ENCODE peak calls at places on chromosomes 6 and 20, in five cellular contexts. E, H, M, O and R are unnamed samples.

GRCh38 chr6:54846243-54846856 is at the start of gene FAM83B:
- DNase-seq in E (peak; percentile 73), H (peak; percentile 56), M (peak; percentile 70), O (no peak), R (peak; percentile 82)

GRCh38 chr6:80988892-80989291 is 763.6 kb downstream of the TENT5A start:
- DNase-seq in E (no peak), H (no peak), M (no peak), O (no peak), R (no peak)

GRCh38 chr20:2822073-2822472 is 5.9 kb downstream of the TMEM239 start:
- DNase-seq in E (peak; percentile 37), H (no peak), M (no peak), O (peak; percentile 61), R (no peak)

GRCh38 chr20:57698191-57698866 is 11.5 kb downstream of the PMEPA1 start:
- DNase-seq in E (no peak), H (no peak), M (peak; percentile 92), O (no peak), R (peak; percentile 94)

GRCh38 chr6:27872634-27873028 is 39.6 kb downstream of the OR2B2 start:
- DNase-seq in E (no peak), H (no peak), M (no peak), O (no peak), R (no peak)

GRCh38 chr6:67766061-67766460 is 869.0 kb upstream of the ADGRB3 start:
- DNase-seq in E (no peak), H (no peak), M (no peak), O (no peak), R (no peak)

GRCh38 chr6:113539202-113539601 is 317.9 kb upstream of the MARCKS start:
- DNase-seq in E (no peak), H (no peak), M (no peak), O (no peak), R (no peak)

GRCh38 chr6:53984163-53984562 is 127.1 kb upstream of the MLIP start:
- DNase-seq in E (no peak), H (no peak), M (peak; percentile 51), O (no peak), R (peak; percentile 56)

GRCh38 chr20:25059866-25060465 is 2.0 kb upstream of the ACSS1 start:
- DNase-seq in E (no peak), H (no peak), M (no peak), O (no peak), R (no peak)

GRCh38 chr20:59940956-59941294 is 736 bp downstream of the FAM217B start:
- DNase-seq in E (no peak), H (no peak), M (no peak), O (no peak), R (no peak)

GRCh38 chr20:17637985-17638640 is 43.9 kb downstream of the RRBP1 start:
- DNase-seq in E (no peak), H (no peak), M (no peak), O (no peak), R (no peak)

GRCh38 chr20:49230021-49230420 is 10.8 kb downstream of the DDX27 start:
- DNase-seq in E (no peak), H (no peak), M (no peak), O (no peak), R (no peak)

GRCh38 chr6:123316733-123317323 is 319.9 kb downstream of the TRDN start:
- DNase-seq in E (no peak), H (no peak), M (no peak), O (peak; percentile 14), R (no peak)

GRCh38 chr6:166499350-166500163 is 86.9 kb downstream of the RAMACL start:
- DNase-seq in E (no peak), H (no peak), M (no peak), O (no peak), R (no peak)

GRCh38 chr20:24254480-24254879 is 214.9 kb upstream of the SYNDIG1 start:
- DNase-seq in E (no peak), H (no peak), M (no peak), O (no peak), R (no peak)

GRCh38 chr6:154721460-154721859 is 11.8 kb upstream of the SCAF8 start:
- DNase-seq in E (no peak), H (no peak), M (peak; percentile 59), O (no peak), R (peak; percentile 9)

GRCh38 chr20:17822039-17822438 is 122.3 kb downstream of the BANF2 start:
- DNase-seq in E (no peak), H (no peak), M (peak; percentile 12), O (peak; percentile 54), R (peak; percentile 6)

GRCh38 chr20:51331466-51331865 is 211.1 kb downstream of the NFATC2 start:
- DNase-seq in E (no peak), H (no peak), M (no peak), O (no peak), R (no peak)

GRCh38 chr6:144066745-144067484 is 28.5 kb downstream of the SF3B5 start:
- DNase-seq in E (no peak), H (no peak), M (no peak), O (peak; percentile 41), R (no peak)

GRCh38 chr20:21513181-21513663 is 642 bp downstream of the NKX2-2 start:
- DNase-seq in E (peak; percentile 68), H (no peak), M (no peak), O (no peak), R (no peak)

GRCh38 chr6:19333936-19334335 is 503.2 kb upstream of the ID4 start:
- DNase-seq in E (no peak), H (no peak), M (no peak), O (no peak), R (peak; percentile 10)

GRCh38 chr6:25054469-25054868 is 118.7 kb upstream of the RIPOR2 start:
- DNase-seq in E (no peak), H (no peak), M (no peak), O (no peak), R (no peak)

GRCh38 chr6:141088171-141088570 is 1044.6 kb upstream of the GJE1 start:
- DNase-seq in E (no peak), H (no peak), M (no peak), O (no peak), R (no peak)

GRCh38 chr20:31666258-31667042 is 28.7 kb downstream of the COX4I2 start:
- DNase-seq in E (no peak), H (no peak), M (no peak), O (no peak), R (no peak)

GRCh38 chr6:53846250-53846649 is 51.4 kb downstream of the LRRC1 start:
- DNase-seq in E (no peak), H (no peak), M (no peak), O (no peak), R (no peak)

GRCh38 chr20:47490795-47491194 is 10.9 kb upstream of the NCOA3 start:
- DNase-seq in E (no peak), H (no peak), M (no peak), O (no peak), R (no peak)

GRCh38 chr6:3849681-3850450 is 693 bp downstream of the FAM50B start:
- DNase-seq in E (no peak), H (no peak), M (peak; percentile 12), O (no peak), R (no peak)

GRCh38 chr6:137589067-137589848 is 95.1 kb upstream of the OLIG3 start:
- DNase-seq in E (no peak), H (no peak), M (peak; percentile 50), O (peak; percentile 94), R (peak; percentile 27)

GRCh38 chr20:23419995-23420901 is 1.0 kb downstream of the NAPB start:
- DNase-seq in E (no peak), H (peak; percentile 46), M (peak; percentile 45), O (peak; percentile 53), R (peak; percentile 6)

GRCh38 chr6:148874698-148875293 is 128.0 kb downstream of the UST start:
- DNase-seq in E (no peak), H (no peak), M (no peak), O (no peak), R (no peak)

GRCh38 chr6:91337967-91338366 is 751.1 kb upstream of the MAP3K7 start:
- DNase-seq in E (no peak), H (no peak), M (no peak), O (no peak), R (no peak)
- TF ChIP-seq CTCF in E (peak; percentile 71), H (peak; percentile 37), M (peak; percentile 55), O (no peak), R (no peak)

DNA sequence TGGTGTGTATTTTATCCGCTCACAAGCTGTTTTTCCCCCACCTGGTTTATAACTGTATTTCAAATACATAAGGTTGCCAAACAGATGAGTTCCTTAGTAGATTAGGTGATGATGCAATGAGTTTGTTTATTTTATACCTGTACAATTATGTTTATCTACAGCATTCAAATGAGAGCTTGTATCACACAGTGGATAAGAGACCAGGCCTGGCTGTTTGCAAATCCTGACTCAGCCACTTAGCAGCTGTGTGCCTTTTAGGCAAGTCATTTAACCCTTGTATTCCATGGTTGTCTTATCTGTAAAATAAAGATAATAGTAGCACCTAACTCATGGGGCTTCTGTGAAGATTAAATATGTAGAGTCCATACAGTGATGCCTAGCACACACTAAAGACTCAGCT is 143.7 kb downstream of the MOXD1 start:
- DNase-seq in E (no peak), H (no peak), M (no peak), O (no peak), R (no peak)
- TF ChIP-seq CTCF in E (no peak), H (no peak), M (no peak), O (no peak), R (no peak)

GRCh38 chr20:12358006-12358654 is 440.4 kb downstream of the BTBD3 start:
- DNase-seq in E (no peak), H (no peak), M (no peak), O (peak; percentile 7), R (no peak)
- TF ChIP-seq CTCF in E (peak; percentile 48), H (peak; percentile 19), M (no peak), O (peak; percentile 40), R (no peak)

DNA sequence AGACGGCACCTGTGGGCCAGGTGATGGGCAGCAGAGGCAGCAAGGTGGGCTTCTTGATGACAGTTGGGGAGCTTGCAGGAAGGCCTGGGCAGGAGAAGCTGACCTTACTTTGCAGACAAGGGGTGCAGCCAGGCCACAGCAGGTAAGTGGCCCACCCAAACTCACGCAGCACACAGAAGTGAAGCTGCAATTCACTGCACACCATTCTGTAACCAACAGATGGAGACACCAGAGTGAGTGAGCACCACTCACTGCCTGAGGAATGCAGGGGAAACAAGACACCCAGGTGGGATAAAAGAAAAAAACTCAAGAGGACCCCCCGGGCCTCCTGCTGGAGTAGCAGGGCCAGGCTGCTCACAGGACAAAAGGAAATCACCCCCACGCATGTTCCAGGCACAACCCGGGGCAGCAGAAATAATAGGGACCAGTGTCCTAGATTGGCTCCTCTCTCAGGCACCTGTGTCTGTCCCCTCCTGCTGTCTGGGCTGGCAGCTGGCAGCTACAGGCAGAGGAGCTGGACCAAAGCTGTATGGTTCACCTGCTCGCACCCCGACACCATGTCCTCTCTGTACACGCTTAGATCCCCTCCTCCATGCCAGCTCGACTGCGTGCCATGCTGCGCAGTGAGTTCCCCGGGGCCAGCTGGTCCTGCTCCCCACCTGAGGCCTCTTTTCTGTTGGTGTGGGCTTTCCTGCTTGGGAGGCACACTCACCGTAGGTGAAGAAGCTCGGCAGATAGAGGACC is 4.9 kb downstream of the MTCH1 start:
- DNase-seq in E (no peak), H (no peak), M (no peak), O (no peak), R (no peak)
- TF ChIP-seq CTCF in E (no peak), H (no peak), M (no peak), O (no peak), R (no peak)

GRCh38 chr6:156924241-156924640 is 147.1 kb downstream of the ARID1B start:
- DNase-seq in E (no peak), H (no peak), M (no peak), O (no peak), R (no peak)
- TF ChIP-seq CTCF in E (no peak), H (no peak), M (no peak), O (no peak), R (no peak)

GRCh38 chr20:45322952-45323383 is 14.9 kb upstream of the MATN4 start:
- DNase-seq in E (no peak), H (no peak), M (peak; percentile 55), O (no peak), R (peak; percentile 70)
- TF ChIP-seq CTCF in E (no peak), H (no peak), M (peak; percentile 49), O (peak; percentile 22), R (peak; percentile 65)